ENCODE peak calls at places on chromosome 19, in four cellular contexts. L, F, Q and W are unnamed samples.

GRCh38 chr19:3115411-3115810 is 20.4 kb upstream of the GNA15 start:
- DNase-seq in F (no peak), Q (no peak), L (no peak), W (no peak)

GRCh38 chr19:38915329-38916321 is 3.6 kb upstream of the CCER2 start:
- DNase-seq in F (no peak), Q (no peak), L (no peak), W (no peak)

GRCh38 chr19:58380037-58380735 is 644 bp downstream of the ZNF837 start:
- DNase-seq in L (no peak), F (no peak), Q (no peak), W (no peak)

GRCh38 chr19:12769689-12770088 is 5.7 kb downstream of the HOOK2 start:
- DNase-seq in Q (no peak), F (no peak), L (no peak), W (no peak)

GRCh38 chr19:43552198-43552450 is 19.1 kb downstream of the ZNF575 start:
- DNase-seq in L (no peak), Q (no peak), F (no peak), W (no peak)

GRCh38 chr19:2474232-2475017 is 1.5 kb upstream of the GADD45B start:
- DNase-seq in L (peak), F (peak), Q (peak), W (no peak)

GRCh38 chr19:53192771-53193533 is at the start of gene ZNF665:
- DNase-seq in L (no peak), Q (peak), F (peak), W (peak)

GRCh38 chr19:1466461-1467227 is 12.4 kb downstream of the C19orf25 start:
- DNase-seq in Q (no peak), L (no peak), F (no peak), W (no peak)

GRCh38 chr19:1189419-1189818 is 15.4 kb upstream of the SBNO2 start:
- DNase-seq in L (no peak), F (no peak), Q (no peak), W (no peak)

GRCh38 chr19:3117746-3118145 is 18.1 kb upstream of the GNA15 start:
- DNase-seq in L (no peak), Q (no peak), F (no peak), W (no peak)

GRCh38 chr19:56085571-56086275 is 35.4 kb downstream of the ZNF787 start:
- DNase-seq in L (no peak), Q (no peak), F (no peak), W (no peak)

GRCh38 chr19:28349604-28350003 is 863.3 kb downstream of the UQCRFS1 start:
- DNase-seq in Q (no peak), F (no peak), L (no peak), W (no peak)

GRCh38 chr19:49421878-49422202 is 1.4 kb downstream of the PTH2 start:
- DNase-seq in Q (no peak), L (no peak), F (no peak), W (no peak)

GRCh38 chr19:35044317-35045117 is 3.0 kb downstream of the HPN start:
- DNase-seq in Q (peak), L (peak), F (no peak), W (no peak)

GRCh38 chr19:1904385-1905070 is 671 bp upstream of the ADAT3 start:
- DNase-seq in F (peak), Q (no peak), L (no peak), W (peak)

GRCh38 chr19:18833141-18833476 is 1.4 kb downstream of the UPF1 start:
- DNase-seq in F (no peak), L (no peak), Q (no peak), W (no peak)

GRCh38 chr19:2462635-2463421 is 6.1 kb upstream of the LMNB2 start:
- DNase-seq in Q (peak), F (peak), L (no peak), W (no peak)

GRCh38 chr19:4980087-4980486 is 11.2 kb downstream of the KDM4B start:
- DNase-seq in Q (no peak), F (peak), L (no peak), W (no peak)

GRCh38 chr19:41936416-41936850 is 8.2 kb upstream of the ERFL start:
- DNase-seq in L (no peak), Q (peak), F (no peak), W (no peak)

GRCh38 chr19:34505321-34506025 is 23.9 kb downstream of the WTIP start:
- DNase-seq in L (no peak), F (no peak), Q (no peak), W (no peak)

GRCh38 chr19:14002571-14003278 is 3.4 kb downstream of the RFX1 start:
- DNase-seq in F (no peak), L (no peak), Q (no peak), W (no peak)